ENCODE peak calls at places on chromosomes 12 and 14, in seven cellular contexts. R is IMR-90, W is left lung, D is heart right ventricle, S is pancreas, P is spleen, F is endodermal cell. Z is an unnamed sample.

GRCh38 chr14:59507063-59507751 is 22.9 kb downstream of the JKAMP start:
- DNase-seq in R (peak; percentile 53), W (no peak), D (peak; percentile 32), S (peak; percentile 28), P (no peak), F (peak; percentile 97), Z (no peak)

GRCh38 chr14:101480747-101481530 is 80.4 kb upstream of the DIO3 start:
- DNase-seq in R (peak; percentile 82), W (peak; percentile 29), D (no peak), S (no peak), P (peak; percentile 40), F (peak; percentile 39), Z (peak; percentile 72)

GRCh38 chr12:93502802-93503623 is 35.7 kb downstream of the MRPL42 start:
- DNase-seq in R (peak; percentile 48), W (no peak), D (peak; percentile 46), S (no peak), P (no peak), F (peak; percentile 86), Z (no peak)

GRCh38 chr14:50943261-50943942 is 881 bp downstream of the PYGL start:
- DNase-seq in R (peak; percentile 28), W (peak; percentile 75), D (peak; percentile 17), S (peak; percentile 33), P (peak; percentile 80), F (peak; percentile 85), Z (peak; percentile 89)

GRCh38 chr12:51536159-51536558 is 54.9 kb upstream of the SCN8A start:
- DNase-seq in R (peak; percentile 19), W (no peak), D (no peak), S (no peak), P (no peak), F (no peak), Z (no peak)

GRCh38 chr14:67390135-67390534 is 21.8 kb downstream of the PLEK2 start:
- DNase-seq in R (no peak), W (no peak), D (no peak), S (no peak), P (no peak), F (no peak), Z (no peak)

GRCh38 chr12:3641428-3641883 is 111.5 kb downstream of the CRACR2A start:
- DNase-seq in R (peak; percentile 36), W (no peak), D (no peak), S (no peak), P (no peak), F (peak; percentile 41), Z (no peak)

GRCh38 chr14:67068246-67068645 is 121.0 kb upstream of the GARIN2 start:
- DNase-seq in R (peak; percentile 16), W (no peak), D (no peak), S (no peak), P (no peak), F (no peak), Z (no peak)

GRCh38 chr12:65938807-65939206 is 114.5 kb downstream of the HMGA2 start:
- DNase-seq in R (no peak), W (no peak), D (no peak), S (no peak), P (no peak), F (no peak), Z (no peak)

GRCh38 chr12:10153271-10154144 is 18.4 kb downstream of the OLR1 start:
- DNase-seq in R (peak; percentile 63), W (peak; percentile 84), D (peak; percentile 67), S (peak; percentile 60), P (peak; percentile 91), F (peak; percentile 94), Z (peak; percentile 76)

GRCh38 chr14:97380539-97380941 is 583.4 kb downstream of the VRK1 start:
- DNase-seq in R (no peak), W (no peak), D (no peak), S (no peak), P (no peak), F (peak; percentile 65), Z (no peak)

DNA sequence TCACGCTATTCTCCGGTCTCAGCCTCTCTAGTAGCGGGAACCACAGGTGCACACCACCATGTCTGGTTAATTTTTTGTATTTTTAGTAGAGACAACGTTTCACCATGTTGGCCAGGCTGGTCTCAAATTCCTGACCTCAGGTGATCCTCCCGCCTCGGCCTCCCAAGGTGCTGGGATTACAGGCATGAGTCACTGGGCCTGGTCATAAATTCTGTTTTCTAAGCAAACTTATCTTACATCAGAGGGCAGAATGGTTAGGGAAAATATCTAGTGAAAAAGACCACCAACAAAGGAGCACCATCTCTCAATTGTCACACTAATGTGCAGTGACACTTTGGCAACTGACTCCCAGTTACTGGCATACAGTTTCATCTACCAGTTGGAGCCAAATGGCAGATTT is 2.8 kb downstream of the CPM start:
- DNase-seq in R (no peak), W (no peak), D (no peak), S (no peak), P (no peak), F (no peak), Z (no peak)
- H3K27ac ChIP-seq in R (no peak overlapping the region), W (peak overlapping the region; percentile 49), D (no peak overlapping the region), S (no peak overlapping the region), P (no peak overlapping the region), F (no peak overlapping the region), Z (no peak overlapping the region)

GRCh38 chr14:93691042-93691780 is 97.1 kb downstream of the PRIMA1 start:
- DNase-seq in R (no peak), W (no peak), D (no peak), S (no peak), P (no peak), F (no peak), Z (no peak)
- H3K27ac ChIP-seq in R (no peak overlapping the region), W (no peak overlapping the region), D (no peak overlapping the region), S (no peak overlapping the region), P (no peak overlapping the region), F (no peak overlapping the region), Z (no peak overlapping the region)

DNA sequence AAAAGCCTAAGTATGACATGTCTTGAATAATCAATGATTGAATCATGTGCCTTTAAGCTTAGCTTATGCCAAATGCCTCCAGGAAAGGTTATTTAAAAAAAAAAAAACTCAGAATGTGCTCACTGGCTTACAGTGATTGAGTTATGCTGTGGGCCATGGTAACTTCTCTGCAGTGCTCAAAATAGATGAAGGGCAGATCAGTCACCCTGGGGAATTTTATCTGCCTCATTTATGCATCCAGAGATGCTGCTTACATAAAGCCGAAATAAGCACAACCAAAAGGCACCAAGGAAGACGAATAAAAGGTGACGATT is 118.7 kb upstream of the MDM1 start:
- DNase-seq in R (no peak), W (no peak), D (no peak), S (no peak), P (no peak), F (no peak), Z (no peak)
- H3K27ac ChIP-seq in R (no peak overlapping the region), W (peak overlapping the region; percentile 6), D (peak overlapping the region; percentile 56), S (no peak overlapping the region), P (peak overlapping the region; percentile 69), F (no peak overlapping the region), Z (no peak overlapping the region)

DNA sequence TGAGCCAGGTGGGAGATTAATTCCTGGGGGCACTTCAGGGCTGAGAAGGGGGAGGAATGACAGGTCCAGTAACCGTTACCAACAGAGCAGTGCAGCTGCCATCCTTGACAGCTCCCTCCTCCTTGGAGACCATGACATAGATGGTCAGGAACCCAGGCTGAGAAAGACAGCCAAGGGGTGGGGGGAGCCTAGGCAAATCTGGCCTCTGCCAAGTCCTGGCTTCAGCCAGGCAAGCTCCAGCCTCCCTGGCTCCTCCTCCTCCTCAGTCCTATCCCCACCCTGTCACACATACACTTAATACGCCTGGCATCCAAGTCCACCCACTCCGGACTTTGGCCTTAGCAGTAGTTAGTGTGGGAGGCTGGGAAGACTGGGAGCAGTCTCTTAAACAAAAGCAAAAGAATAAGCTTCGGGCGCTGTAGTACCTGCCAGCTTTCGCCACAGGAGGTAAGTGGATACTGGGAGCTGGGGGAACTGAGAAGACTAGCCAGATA is at the start of gene RDH5:
- DNase-seq in R (peak; percentile 89), W (no peak), D (no peak), S (peak; percentile 78), P (peak; percentile 65), F (no peak), Z (peak; percentile 89)
- H3K27ac ChIP-seq in R (peak within 1 kb of the TSS; percentile 30), W (peak within 1 kb of the TSS; percentile 8), D (peak within 1 kb of the TSS; percentile 95), S (peak within 1 kb of the TSS; percentile 69), P (no peak within 1 kb of the TSS), F (no peak within 1 kb of the TSS), Z (peak within 1 kb of the TSS; percentile 75)

GRCh38 chr12:123284669-123285068 is 13.0 kb upstream of the CDK2AP1 start:
- DNase-seq in R (no peak), W (no peak), D (no peak), S (no peak), P (no peak), F (no peak), Z (no peak)

GRCh38 chr12:123288751-123289346 is 17.2 kb upstream of the CDK2AP1 start:
- DNase-seq in R (no peak), W (no peak), D (no peak), S (no peak), P (no peak), F (no peak), Z (no peak)

GRCh38 chr12:123286997-123287396 is 15.3 kb upstream of the CDK2AP1 start:
- DNase-seq in R (no peak), W (no peak), D (no peak), S (no peak), P (no peak), F (peak; percentile 59), Z (no peak)

GRCh38 chr12:123293178-123293760 is 21.6 kb upstream of the CDK2AP1 start:
- DNase-seq in R (no peak), W (no peak), D (no peak), S (no peak), P (no peak), F (no peak), Z (peak; percentile 56)

GRCh38 chr12:123289911-123290310 is 18.3 kb upstream of the CDK2AP1 start:
- DNase-seq in R (no peak), W (no peak), D (no peak), S (no peak), P (no peak), F (no peak), Z (no peak)
- H3K27ac ChIP-seq in R (no peak overlapping the region), W (no peak overlapping the region), D (no peak overlapping the region), S (no peak overlapping the region), P (no peak overlapping the region), F (no peak overlapping the region), Z (no peak overlapping the region)

GRCh38 chr14:75757644-75758402 is 96.8 kb downstream of the TTLL5 start:
- DNase-seq in R (no peak), W (no peak), D (no peak), S (no peak), P (no peak), F (no peak), Z (no peak)
- H3K27ac ChIP-seq in R (no peak overlapping the region), W (no peak overlapping the region), D (no peak overlapping the region), S (no peak overlapping the region), P (no peak overlapping the region), F (no peak overlapping the region), Z (no peak overlapping the region)